ENCODE peak calls at places on chromosome 11, in seven cellular contexts. Q, P, A, O, I, D and E are unnamed samples.

GRCh38 chr11:118622376-118623290 is 15.2 kb downstream of the PHLDB1 start:
- DNase-seq in Q (no peak), P (peak), A (peak), O (no peak), I (peak), D (no peak), E (no peak)

GRCh38 chr11:119910650-119911049 is 181.7 kb upstream of the NECTIN1 start:
- DNase-seq in Q (no peak), P (no peak), A (no peak), O (no peak), I (no peak), D (no peak), E (no peak)

GRCh38 chr11:47850337-47850736 is 2.2 kb upstream of the NUP160 start:
- DNase-seq in Q (no peak), P (no peak), A (no peak), O (no peak), I (no peak), D (no peak), E (no peak)

GRCh38 chr11:34028407-34028804 is 23.1 kb upstream of the CAPRIN1 start:
- DNase-seq in Q (no peak), P (no peak), A (peak), O (peak), I (peak), D (no peak), E (no peak)

GRCh38 chr11:1679881-1680280 is 17.1 kb upstream of the KRTAP5-6 start:
- DNase-seq in Q (no peak), P (no peak), A (no peak), O (no peak), I (no peak), D (no peak), E (no peak)

GRCh38 chr11:65325435-65325834 is 8.2 kb upstream of the DPF2 start:
- DNase-seq in Q (no peak), P (no peak), A (no peak), O (no peak), I (no peak), D (no peak), E (no peak)

GRCh38 chr11:61752117-61752924 is at the start of gene MYRF:
- DNase-seq in Q (peak), P (no peak), A (no peak), O (peak), I (peak), D (peak), E (peak)

GRCh38 chr11:130407978-130408377 is 20.4 kb downstream of the ADAMTS8 start:
- DNase-seq in Q (no peak), P (no peak), A (no peak), O (no peak), I (no peak), D (no peak), E (no peak)

GRCh38 chr11:116993599-116993998 is 104.6 kb downstream of the SIK3 start:
- DNase-seq in Q (no peak), P (no peak), A (no peak), O (no peak), I (no peak), D (no peak), E (no peak)

GRCh38 chr11:8787372-8787771 is 104.8 kb downstream of the RPL27A start:
- DNase-seq in Q (no peak), P (no peak), A (no peak), O (no peak), I (no peak), D (no peak), E (no peak)

GRCh38 chr11:101127348-101127698 is 2.3 kb downstream of the PGR start:
- DNase-seq in Q (peak), P (no peak), A (no peak), O (no peak), I (no peak), D (no peak), E (no peak)

GRCh38 chr11:114989536-114989935 is 311.2 kb downstream of the NXPE2 start:
- DNase-seq in Q (no peak), P (no peak), A (no peak), O (no peak), I (no peak), D (no peak), E (no peak)

GRCh38 chr11:85961930-85962363 is 106.8 kb downstream of the CCDC83 start:
- DNase-seq in Q (no peak), P (no peak), A (no peak), O (no peak), I (no peak), D (no peak), E (no peak)

GRCh38 chr11:85953491-85954143 is 98.4 kb downstream of the CCDC83 start:
- DNase-seq in Q (no peak), P (no peak), A (no peak), O (no peak), I (no peak), D (no peak), E (no peak)

GRCh38 chr11:27703453-27703852 is 3.2 kb upstream of the BDNF start:
- DNase-seq in Q (no peak), P (no peak), A (no peak), O (no peak), I (no peak), D (no peak), E (no peak)

GRCh38 chr11:125274774-125275173 is 110.2 kb downstream of the PKNOX2 start:
- DNase-seq in Q (no peak), P (no peak), A (no peak), O (no peak), I (no peak), D (no peak), E (no peak)

GRCh38 chr11:132644511-132644910 is 887.8 kb downstream of the OPCML start:
- DNase-seq in Q (no peak), P (no peak), A (no peak), O (no peak), I (no peak), D (no peak), E (no peak)

GRCh38 chr11:120950880-120951279 is 73.0 kb upstream of the TBCEL start:
- DNase-seq in Q (no peak), P (no peak), A (no peak), O (no peak), I (no peak), D (no peak), E (no peak)

GRCh38 chr11:116232364-116232801 is 540.4 kb downstream of the BUD13 start:
- DNase-seq in Q (no peak), P (peak), A (peak), O (no peak), I (peak), D (no peak), E (no peak)

GRCh38 chr11:118610220-118610772 is 2.9 kb downstream of the PHLDB1 start:
- DNase-seq in Q (peak), P (no peak), A (no peak), O (no peak), I (no peak), D (no peak), E (no peak)

GRCh38 chr11:4680341-4680740 is 17.3 kb downstream of the OR51E2 start:
- DNase-seq in Q (no peak), P (no peak), A (no peak), O (no peak), I (no peak), D (no peak), E (no peak)

GRCh38 chr11:116890193-116890592 is 52.8 kb upstream of the APOA1 start:
- DNase-seq in Q (no peak), P (no peak), A (no peak), O (no peak), I (no peak), D (no peak), E (no peak)

GRCh38 chr11:46315783-46316563 is 31.3 kb upstream of the DGKZ start:
- DNase-seq in Q (no peak), P (no peak), A (no peak), O (peak), I (no peak), D (no peak), E (no peak)

GRCh38 chr11:126268361-126268707 is 361 bp downstream of the SRPRA start:
- DNase-seq in Q (no peak), P (no peak), A (no peak), O (no peak), I (peak), D (no peak), E (no peak)

GRCh38 chr11:130499828-130500227 is 51.4 kb downstream of the ADAMTS15 start:
- DNase-seq in Q (no peak), P (no peak), A (no peak), O (no peak), I (no peak), D (no peak), E (no peak)

GRCh38 chr11:95084509-95084908 is 5.1 kb upstream of the ENDOD1 start:
- DNase-seq in Q (no peak), P (peak), A (no peak), O (no peak), I (peak), D (no peak), E (no peak)

GRCh38 chr11:62431171-62431895 is 12.5 kb downstream of the SCGB1A1 start:
- DNase-seq in Q (no peak), P (no peak), A (no peak), O (no peak), I (no peak), D (no peak), E (no peak)

GRCh38 chr11:65057526-65057925 is 827 bp downstream of the NAALADL1 start:
- DNase-seq in Q (no peak), P (no peak), A (no peak), O (no peak), I (no peak), D (no peak), E (no peak)

GRCh38 chr11:12066799-12067508 is 43.4 kb upstream of the MICAL2 start:
- DNase-seq in Q (no peak), P (peak), A (peak), O (peak), I (peak), D (no peak), E (no peak)

GRCh38 chr11:77193915-77194830 is 66.1 kb downstream of the MYO7A start:
- DNase-seq in Q (no peak), P (no peak), A (no peak), O (no peak), I (no peak), D (no peak), E (no peak)

GRCh38 chr11:112086422-112087191 is at the start of the genes SDHD and TIMM8B:
- DNase-seq in Q (peak), P (peak), A (peak), O (peak), I (peak), D (peak), E (peak)

GRCh38 chr11:103904324-103904667 is 132.1 kb upstream of the DDI1 start:
- DNase-seq in Q (no peak), P (no peak), A (no peak), O (no peak), I (no peak), D (no peak), E (no peak)